ENCODE peak calls at places on chromosomes 2 and 18, in four cellular contexts. J is aorta, G is heart left ventricle, Y is NCI-H146. P is an unnamed sample.

GRCh38 chr18:44841769-44842587 is 161.3 kb downstream of the SETBP1 start:
- DNase-seq in Y (no peak), G (no peak), J (no peak), P (no peak)

GRCh38 chr2:151967829-151968722 is 130.8 kb downstream of the CACNB4 start:
- DNase-seq in G (no peak), J (no peak), Y (no peak), P (no peak)

GRCh38 chr2:191001032-191001431 is 12.9 kb downstream of the STAT1 start:
- DNase-seq in J (no peak), Y (no peak), G (no peak), P (no peak)

GRCh38 chr18:59272971-59273935 is at the start of gene RAX:
- DNase-seq in G (no peak), Y (no peak), J (no peak), P (no peak)

GRCh38 chr2:127784965-127785518 is 25.9 kb downstream of the WDR33 start:
- DNase-seq in G (no peak), Y (no peak), J (no peak), P (no peak)

GRCh38 chr2:54060000-54060399 is 55.4 kb upstream of the ACYP2 start:
- DNase-seq in G (no peak), Y (no peak), J (no peak), P (no peak)

GRCh38 chr2:38529208-38529607 is 73.5 kb downstream of the HNRNPLL start:
- DNase-seq in J (no peak), Y (no peak), G (no peak), P (no peak)

GRCh38 chr18:74898965-74899364 is 301.3 kb downstream of the ZNF407 start:
- DNase-seq in J (no peak), Y (peak; percentile 76), G (no peak), P (no peak)

GRCh38 chr18:8635087-8635486 is 25.9 kb downstream of the RAB12 start:
- DNase-seq in J (no peak), G (no peak), Y (no peak), P (no peak)

GRCh38 chr2:150466770-150467640 is 20.5 kb downstream of the RND3 start:
- DNase-seq in G (no peak), Y (no peak), J (no peak), P (no peak)

GRCh38 chr2:25851740-25852503 is 26.4 kb downstream of the ASXL2 start:
- DNase-seq in Y (peak; percentile 50), J (no peak), G (no peak), P (no peak)

GRCh38 chr2:233922471-233922870 is 5.3 kb downstream of the TRPM8 start:
- DNase-seq in J (no peak), Y (no peak), G (no peak), P (no peak)

P was measured in RWPE2.